ENCODE peak calls at places on chromosomes 5 and 9, in eight cellular contexts. I, O, B, E, D, C, R and N are unnamed samples.
A peak's percentile ranks its signal among the peaks of the same experiment; 100 is the strongest.

GRCh38 chr5:54002183-54002770 is 308.1 kb downstream of the ARL15 start:
- DNase-seq in I (no peak), O (peak; percentile 26), B (no peak), E (no peak), D (no peak), C (no peak), R (no peak), N (no peak)

GRCh38 chr5:96855041-96855872 is 21.0 kb upstream of the ERAP2 start:
- DNase-seq in I (no peak), O (peak; percentile 97), B (no peak), E (no peak), D (no peak), C (no peak), R (peak; percentile 26), N (no peak)

GRCh38 chr5:1121891-1122290 is 10.0 kb upstream of the SLC12A7 start:
- DNase-seq in I (no peak), O (no peak), B (no peak), E (no peak), D (no peak), C (no peak), R (no peak), N (no peak)

GRCh38 chr9:108750656-108751175 is 105.1 kb downstream of the ACTL7B start:
- DNase-seq in I (no peak), O (no peak), B (no peak), E (no peak), D (no peak), C (no peak), R (no peak), N (no peak)

GRCh38 chr5:95863383-95863757 is 40.8 kb upstream of the GLRX start:
- DNase-seq in I (no peak), O (peak; percentile 91), B (no peak), E (no peak), D (no peak), C (no peak), R (peak; percentile 79), N (no peak)

GRCh38 chr5:68141494-68141893 is 74.1 kb upstream of the PIK3R1 start:
- DNase-seq in I (no peak), O (peak; percentile 36), B (no peak), E (no peak), D (no peak), C (no peak), R (no peak), N (no peak)

GRCh38 chr5:73447234-73448071 is 1.1 kb downstream of the FOXD1 start:
- DNase-seq in I (no peak), O (peak; percentile 58), B (peak; percentile 67), E (peak; percentile 39), D (peak; percentile 46), C (peak; percentile 27), R (peak; percentile 61), N (peak; percentile 52)

GRCh38 chr9:127761061-127761460 is 17.4 kb downstream of the SH2D3C start:
- DNase-seq in I (no peak), O (no peak), B (no peak), E (no peak), D (no peak), C (no peak), R (no peak), N (no peak)

GRCh38 chr5:80240368-80240986 is 15.4 kb downstream of the SERINC5 start:
- DNase-seq in I (no peak), O (no peak), B (no peak), E (no peak), D (no peak), C (no peak), R (no peak), N (no peak)

GRCh38 chr5:148471379-148471778 is 87.6 kb downstream of the FBXO38 start:
- DNase-seq in I (no peak), O (peak; percentile 17), B (no peak), E (no peak), D (no peak), C (no peak), R (no peak), N (no peak)

GRCh38 chr5:135079282-135079681 is 45.3 kb upstream of the PITX1 start:
- DNase-seq in I (no peak), O (no peak), B (no peak), E (no peak), D (no peak), C (no peak), R (no peak), N (no peak)

GRCh38 chr9:114549677-114550330 is 37.8 kb upstream of the ATP6V1G1 start:
- DNase-seq in I (no peak), O (no peak), B (no peak), E (no peak), D (no peak), C (no peak), R (no peak), N (no peak)

GRCh38 chr5:75681125-75681830 is 36.0 kb downstream of the POC5 start:
- DNase-seq in I (no peak), O (peak; percentile 58), B (peak; percentile 30), E (no peak), D (no peak), C (peak; percentile 21), R (peak; percentile 62), N (no peak)

GRCh38 chr9:101311759-101312420 is 72.9 kb downstream of the BAAT start:
- DNase-seq in I (peak; percentile 36), O (peak; percentile 85), B (peak; percentile 86), E (no peak), D (no peak), C (peak; percentile 62), R (peak; percentile 87), N (peak; percentile 25)

GRCh38 chr9:36023260-36024048 is 13.3 kb upstream of the RECK start:
- DNase-seq in I (no peak), O (peak; percentile 77), B (peak; percentile 83), E (peak; percentile 67), D (peak; percentile 65), C (peak; percentile 78), R (peak; percentile 71), N (peak; percentile 70)

GRCh38 chr5:63125862-63126261 is 547.2 kb downstream of the LRRC70 start:
- DNase-seq in I (no peak), O (peak; percentile 80), B (peak; percentile 78), E (peak; percentile 2), D (no peak), C (peak; percentile 35), R (peak; percentile 66), N (no peak)

GRCh38 chr9:80185112-80185738 is 613.5 kb downstream of the TLE4 start:
- DNase-seq in I (no peak), O (no peak), B (no peak), E (no peak), D (no peak), C (no peak), R (no peak), N (no peak)

GRCh38 chr5:127572930-127573329 is 55.5 kb downstream of the PRRC1 start:
- DNase-seq in I (no peak), O (peak; percentile 24), B (peak; percentile 19), E (no peak), D (no peak), C (peak; percentile 35), R (peak; percentile 18), N (no peak)

GRCh38 chr9:127200106-127200862 is 64.3 kb upstream of the GARNL3 start:
- DNase-seq in I (no peak), O (no peak), B (no peak), E (no peak), D (no peak), C (no peak), R (no peak), N (no peak)

GRCh38 chr9:109320338-109320733 is 523 bp downstream of the EPB41L4B start:
- DNase-seq in I (no peak), O (no peak), B (peak; percentile 20), E (no peak), D (no peak), C (peak; percentile 46), R (no peak), N (peak; percentile 31)

GRCh38 chr9:15304620-15305019 is 2.4 kb downstream of the TTC39B start:
- DNase-seq in I (no peak), O (no peak), B (no peak), E (no peak), D (no peak), C (no peak), R (no peak), N (no peak)

GRCh38 chr5:180133060-180133459 is 61.5 kb upstream of the RNF130 start:
- DNase-seq in I (no peak), O (no peak), B (no peak), E (no peak), D (no peak), C (no peak), R (no peak), N (no peak)